ENCODE peak calls at places on chromosomes 11 and 22, in ten cellular contexts. A is WTC11; D is stimulated activated CD4-positive, alpha-beta T cell treated with anti-CD3 and anti-CD28 coated beads, Interleukin-2, amount 100 ng/mL, for 4 hours; U is CD4-positive, alpha-beta T cell; W is AG10803; I is NCI-H1105; S is activated CD4-positive, alpha-beta T cell treated with anti-CD3 and anti-CD28 coated beads, Interleukin-2, amount 50 U/mL, for 48 hours; N is progenitor cell of endocrine pancreas; B is NCI-H510A treated with DMSO at 0.1 percent for 48 hours; V is thoracic aorta. K is an unnamed sample.

GRCh38 chr11:22192642-22193347 is at the start of gene ANO5:
- DNase-seq in N (peak; percentile 57), A (peak; percentile 82), D (no peak), V (peak; percentile 7), U (no peak), I (peak; percentile 57), B (peak; percentile 18), S (no peak), W (no peak), K (peak; percentile 82)

GRCh38 chr11:133835258-133836075 is 9.8 kb downstream of the SPATA19 start:
- DNase-seq in D (no peak), V (no peak), A (peak; percentile 72), U (no peak), S (peak; percentile 48), W (peak; percentile 50), N (peak; percentile 43), I (peak; percentile 66), B (peak; percentile 38), K (peak; percentile 21)

GRCh38 chr22:27750866-27751265 is 50.7 kb downstream of the MN1 start:
- DNase-seq in V (no peak), N (no peak), W (no peak), S (no peak), B (no peak), A (no peak), D (no peak), I (no peak), U (no peak), K (no peak)

GRCh38 chr22:37089451-37089850 is 20.1 kb downstream of the TMPRSS6 start:
- DNase-seq in V (no peak), N (no peak), S (no peak), A (no peak), W (no peak), D (no peak), U (no peak), B (no peak), I (no peak), K (no peak)

GRCh38 chr11:1503708-1504104 is 17.1 kb upstream of the MOB2 start:
- DNase-seq in S (no peak), N (no peak), D (no peak), V (no peak), I (no peak), W (peak; percentile 8), B (no peak), U (no peak), A (no peak), K (no peak)

GRCh38 chr11:6606471-6607189 is 3.1 kb downstream of the ILK start:
- DNase-seq in U (peak; percentile 21), W (peak; percentile 92), D (no peak), A (peak; percentile 92), S (peak; percentile 76), N (peak; percentile 79), I (peak; percentile 3), B (peak; percentile 32), V (peak; percentile 90), K (peak; percentile 84)

GRCh38 chr11:16632295-16633200 is 105.9 kb upstream of the C11orf58 start:
- DNase-seq in A (no peak), I (no peak), V (no peak), B (no peak), U (no peak), S (no peak), N (no peak), D (no peak), W (peak; percentile 1), K (no peak)

GRCh38 chr11:94577841-94578240 is 10.7 kb downstream of the PIWIL4 start:
- DNase-seq in I (no peak), D (no peak), A (no peak), V (no peak), W (no peak), B (no peak), S (no peak), U (no peak), N (no peak), K (no peak)

GRCh38 chr11:34783816-34784317 is 132.3 kb downstream of the APIP start:
- DNase-seq in A (no peak), N (no peak), B (no peak), V (no peak), U (no peak), S (no peak), W (no peak), D (no peak), I (no peak), K (no peak)

GRCh38 chr11:31808721-31809542 is 2.2 kb downstream of the PAX6 start:
- DNase-seq in W (no peak), A (no peak), B (no peak), U (no peak), N (no peak), V (no peak), D (no peak), I (no peak), S (no peak), K (no peak)

GRCh38 chr11:31557991-31558390 is 48.4 kb downstream of the ELP4 start:
- DNase-seq in B (no peak), S (no peak), U (no peak), I (no peak), A (no peak), N (no peak), W (no peak), V (no peak), D (no peak), K (no peak)

GRCh38 chr11:74532496-74533246 is 39.1 kb upstream of the LIPT2 start:
- DNase-seq in A (no peak), W (no peak), D (no peak), I (no peak), S (no peak), B (peak; percentile 70), V (no peak), N (no peak), U (no peak), K (no peak)

GRCh38 chr11:46275964-46276641 is 1.4 kb upstream of the CREB3L1 start:
- DNase-seq in I (no peak), B (peak; percentile 24), A (no peak), V (no peak), D (no peak), U (no peak), W (no peak), N (no peak), S (no peak), K (no peak)

GRCh38 chr11:120326845-120327281 is 1.8 kb downstream of the TLCD5 start:
- DNase-seq in D (no peak), N (no peak), A (no peak), W (no peak), B (no peak), V (no peak), U (no peak), S (no peak), I (no peak), K (no peak)

GRCh38 chr22:26139320-26139719 is 29.9 kb upstream of the SEZ6L start:
- DNase-seq in D (no peak), U (no peak), S (no peak), A (no peak), B (no peak), W (no peak), I (peak; percentile 84), N (no peak), V (no peak), K (no peak)

GRCh38 chr22:42872821-42873220 is 15.7 kb upstream of the ARFGAP3 start:
- DNase-seq in D (no peak), A (no peak), S (no peak), I (no peak), W (no peak), U (no peak), V (no peak), N (no peak), B (no peak), K (no peak)

GRCh38 chr22:26561756-26562417 is 28.0 kb downstream of the TPST2 start:
- DNase-seq in D (no peak), S (no peak), I (no peak), B (no peak), W (no peak), U (no peak), A (no peak), V (no peak), N (no peak), K (no peak)

GRCh38 chr11:70699294-70700221 is 301.2 kb downstream of the CTTN start:
- DNase-seq in U (no peak), A (peak; percentile 59), I (no peak), W (no peak), D (no peak), N (no peak), V (no peak), B (peak; percentile 10), S (no peak), K (peak; percentile 9)

GRCh38 chr11:64083681-64084080 is 48.0 kb downstream of the FLRT1 start:
- DNase-seq in W (no peak), N (no peak), U (no peak), S (no peak), A (no peak), I (no peak), D (no peak), V (no peak), B (no peak), K (no peak)

GRCh38 chr11:34324466-34324865 is 33.3 kb downstream of the ABTB2 start:
- DNase-seq in A (no peak), I (no peak), N (no peak), V (no peak), D (no peak), S (no peak), B (no peak), U (no peak), W (peak; percentile 22), K (no peak)

GRCh38 chr11:12185914-12186313 is 75.5 kb downstream of the MICAL2 start:
- DNase-seq in U (no peak), W (no peak), I (peak; percentile 43), B (peak; percentile 57), N (no peak), V (no peak), A (no peak), S (no peak), D (no peak), K (no peak)

GRCh38 chr11:125233116-125233515 is 68.6 kb downstream of the PKNOX2 start:
- DNase-seq in B (no peak), V (no peak), W (no peak), I (no peak), U (no peak), N (no peak), S (no peak), A (no peak), D (no peak), K (no peak)

GRCh38 chr11:32099516-32099915 is 8.6 kb downstream of the RCN1 start:
- DNase-seq in U (no peak), I (no peak), A (no peak), B (no peak), W (no peak), N (no peak), S (no peak), V (no peak), D (no peak), K (no peak)

GRCh38 chr11:122741613-122742012 is 86.1 kb downstream of the UBASH3B start:
- DNase-seq in I (no peak), B (no peak), S (no peak), W (peak; percentile 31), V (no peak), A (no peak), D (no peak), N (no peak), U (no peak), K (no peak)